ENCODE peak calls at places on chromosomes 3 and 15, in seven cellular contexts. N, Q, B, R, V, J and M are unnamed samples.

GRCh38 chr3:2204054-2204453 is 105.4 kb downstream of the CNTN4 start:
- DNase-seq in N (no peak), Q (no peak), B (no peak), R (no peak), V (no peak), J (no peak), M (no peak)

GRCh38 chr3:23959147-23959900 is 14.2 kb downstream of the NR1D2 start:
- DNase-seq in N (no peak), Q (peak; percentile 82), B (no peak), R (no peak), V (peak; percentile 95), J (peak; percentile 45), M (no peak)

GRCh38 chr3:73530030-73530411 is 94.7 kb downstream of the PDZRN3 start:
- DNase-seq in N (no peak), Q (no peak), B (no peak), R (no peak), V (peak; percentile 82), J (no peak), M (no peak)

GRCh38 chr15:64092864-64093626 is 593 bp downstream of the CIAO2A start:
- DNase-seq in N (no peak), Q (peak; percentile 56), B (no peak), R (peak; percentile 73), V (peak; percentile 64), J (peak; percentile 15), M (peak; percentile 67)

GRCh38 chr3:1082024-1082633 is 10.7 kb upstream of the CNTN6 start:
- DNase-seq in N (no peak), Q (no peak), B (peak; percentile 53), R (peak; percentile 68), V (peak; percentile 15), J (peak; percentile 3), M (no peak)

GRCh38 chr3:52428151-52429005 is 16.5 kb downstream of the SEMA3G start:
- DNase-seq in N (peak; percentile 76), Q (peak; percentile 45), B (peak; percentile 90), R (peak; percentile 86), V (peak; percentile 83), J (peak; percentile 57), M (peak; percentile 54)

GRCh38 chr3:187850256-187851010 is 105.2 kb upstream of the BCL6 start:
- DNase-seq in N (no peak), Q (no peak), B (peak; percentile 73), R (peak; percentile 28), V (no peak), J (no peak), M (peak; percentile 33)

GRCh38 chr3:115885621-115886020 is 262.3 kb downstream of the GAP43 start:
- DNase-seq in N (no peak), Q (no peak), B (no peak), R (no peak), V (peak; percentile 26), J (no peak), M (no peak)

GRCh38 chr3:120425877-120426276 is 24.9 kb downstream of the FSTL1 start:
- DNase-seq in N (peak; percentile 87), Q (no peak), B (no peak), R (no peak), V (peak; percentile 91), J (no peak), M (peak; percentile 42)

GRCh38 chr3:66405701-66406091 is 95.1 kb downstream of the LRIG1 start:
- DNase-seq in N (peak; percentile 89), Q (no peak), B (no peak), R (no peak), V (peak; percentile 94), J (peak; percentile 65), M (no peak)

GRCh38 chr15:70269991-70270751 is 172.5 kb upstream of the TLE3 start:
- DNase-seq in N (no peak), Q (no peak), B (peak; percentile 58), R (peak; percentile 46), V (no peak), J (no peak), M (no peak)

GRCh38 chr15:38647683-38648082 is 83.1 kb upstream of the RASGRP1 start:
- DNase-seq in N (no peak), Q (peak; percentile 20), B (no peak), R (no peak), V (peak; percentile 19), J (no peak), M (no peak)

GRCh38 chr15:40412095-40412759 is 6.6 kb downstream of the IVD start:
- DNase-seq in N (no peak), Q (no peak), B (no peak), R (no peak), V (no peak), J (no peak), M (no peak)

GRCh38 chr15:100767002-100767825 is 112.4 kb upstream of the ALDH1A3 start:
- DNase-seq in N (peak; percentile 52), Q (no peak), B (no peak), R (no peak), V (no peak), J (no peak), M (no peak)

GRCh38 chr15:96851613-96852012 is 521.1 kb downstream of the NR2F2 start:
- DNase-seq in N (no peak), Q (no peak), B (peak; percentile 35), R (no peak), V (peak; percentile 12), J (peak; percentile 1), M (no peak)

GRCh38 chr3:105827959-105828358 is 40.9 kb downstream of the CBLB start:
- DNase-seq in N (peak; percentile 63), Q (peak; percentile 49), B (no peak), R (no peak), V (peak; percentile 90), J (peak; percentile 28), M (no peak)

GRCh38 chr3:29649815-29650547 is 369.1 kb downstream of the RBMS3 start:
- DNase-seq in N (no peak), Q (no peak), B (peak; percentile 40), R (peak; percentile 20), V (peak; percentile 75), J (peak; percentile 11), M (no peak)

GRCh38 chr3:71495708-71496472 is 87.6 kb downstream of the FOXP1 start:
- DNase-seq in N (no peak), Q (peak; percentile 60), B (no peak), R (no peak), V (peak; percentile 91), J (peak; percentile 47), M (no peak)

GRCh38 chr15:100160953-100161352 is 180.8 kb downstream of the ADAMTS17 start:
- DNase-seq in N (no peak), Q (no peak), B (no peak), R (no peak), V (no peak), J (no peak), M (no peak)

GRCh38 chr15:50187525-50187924 is 5.5 kb downstream of the SLC27A2 start:
- DNase-seq in N (no peak), Q (no peak), B (no peak), R (no peak), V (no peak), J (no peak), M (no peak)

GRCh38 chr3:183447206-183448001 is 19.0 kb upstream of the MCF2L2 start:
- DNase-seq in N (peak; percentile 92), Q (peak; percentile 80), B (peak; percentile 77), R (peak; percentile 97), V (peak; percentile 67), J (peak; percentile 65), M (peak; percentile 90)
- TF ChIP-seq POLR2A in N (no peak), Q (peak; percentile 85), B (peak; percentile 45), R (no peak), V (no peak), J (peak; percentile 82), M (no peak)

DNA sequence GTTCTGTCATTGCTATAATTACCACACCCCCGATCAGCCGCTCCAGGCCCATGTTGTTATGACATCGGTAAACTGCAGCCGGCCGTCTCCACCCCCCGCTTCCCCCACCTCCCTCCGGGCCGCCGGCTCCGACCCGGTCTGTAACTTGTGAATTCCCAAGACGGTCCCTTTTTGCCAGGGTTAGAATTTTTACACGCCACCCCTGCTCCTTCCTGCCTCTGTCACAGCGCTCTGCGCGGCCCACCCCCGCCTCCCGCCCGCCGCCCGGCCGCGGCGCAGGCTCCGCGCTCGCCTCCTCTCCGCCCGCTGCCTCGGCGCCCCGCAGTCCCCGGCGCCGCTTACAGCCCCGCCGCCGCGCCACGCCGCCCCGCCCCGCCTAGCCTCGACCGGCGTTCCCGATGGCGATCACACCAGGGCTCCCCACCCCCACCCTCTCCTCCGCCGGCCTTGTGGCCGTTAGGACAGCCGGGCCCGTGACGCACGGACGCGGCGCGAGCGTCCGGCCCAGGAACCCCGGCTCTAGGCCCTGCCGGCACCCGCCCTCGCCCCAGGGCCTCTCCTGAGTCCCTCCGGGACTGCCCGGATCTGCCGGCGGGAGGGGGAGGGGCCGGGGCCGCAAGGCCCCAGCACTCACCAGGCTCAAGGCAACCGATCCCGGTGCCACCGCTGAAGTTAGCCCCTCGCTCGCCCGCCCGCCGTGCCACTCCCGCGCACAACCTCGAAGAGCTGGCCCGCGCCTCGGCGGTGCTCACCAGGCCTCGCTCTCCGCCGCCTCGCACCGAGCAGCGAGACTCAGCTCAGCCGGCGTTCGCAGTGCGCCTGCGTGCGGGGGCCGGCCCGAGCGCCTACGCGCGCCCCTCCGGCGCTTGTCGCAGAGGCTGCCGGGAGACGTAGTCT is at the start of gene KPNA1:
- DNase-seq in N (peak; percentile 92), Q (peak; percentile 88), B (peak; percentile 71), R (peak; percentile 90), V (peak; percentile 83), J (peak; percentile 92), M (peak; percentile 89)
- TF ChIP-seq POLR2A in N (peak; percentile 91), Q (peak; percentile 93), B (peak; percentile 93), R (peak; percentile 78), V (peak; percentile 92), J (peak; percentile 97), M (peak; percentile 94)

GRCh38 chr3:185744997-185745843 is 79.6 kb downstream of the IGF2BP2 start:
- DNase-seq in N (no peak), Q (no peak), B (no peak), R (no peak), V (peak; percentile 96), J (peak; percentile 51), M (no peak)
- TF ChIP-seq POLR2A in N (no peak), Q (no peak), B (no peak), R (no peak), V (peak; percentile 66), J (no peak), M (no peak)

GRCh38 chr15:67084561-67084960 is 19.2 kb downstream of the SMAD3 start:
- DNase-seq in N (no peak), Q (no peak), B (no peak), R (no peak), V (no peak), J (no peak), M (no peak)

GRCh38 chr15:67080118-67080899 is 14.9 kb downstream of the SMAD3 start:
- DNase-seq in N (no peak), Q (no peak), B (peak; percentile 57), R (peak; percentile 81), V (peak; percentile 66), J (no peak), M (peak; percentile 51)

GRCh38 chr15:67080900-67081431 is 15.6 kb downstream of the SMAD3 start:
- DNase-seq in N (peak; percentile 77), Q (no peak), B (peak; percentile 55), R (peak; percentile 64), V (peak; percentile 84), J (no peak), M (peak; percentile 51)

GRCh38 chr15:67083135-67083766 is 17.8 kb downstream of the SMAD3 start:
- DNase-seq in N (no peak), Q (no peak), B (no peak), R (no peak), V (peak; percentile 71), J (no peak), M (no peak)

GRCh38 chr15:67082007-67082536 is 16.7 kb downstream of the SMAD3 start:
- DNase-seq in N (no peak), Q (no peak), B (no peak), R (no peak), V (no peak), J (no peak), M (no peak)
- TF ChIP-seq POLR2A in N (no peak), Q (no peak), B (no peak), R (no peak), V (no peak), J (no peak), M (no peak)